ENCODE peak calls at places on chromosomes 6 and 20, in five cellular contexts. V is adrenal gland, Y is brain microvascular endothelial cell, O is left ventricle myocardium inferior, U is pancreas. S is an unnamed sample.

GRCh38 chr6:139239137-139239536 is 52.7 kb downstream of the TXLNB start:
- DNase-seq in V (no peak), Y (no peak), O (no peak), U (no peak), S (no peak)

GRCh38 chr20:49724637-49725606 is 11.2 kb upstream of the B4GALT5 start:
- DNase-seq in V (peak), Y (no peak), O (peak), U (no peak), S (peak)

GRCh38 chr6:115396112-115396906 is 664.4 kb downstream of the FRK start:
- DNase-seq in V (no peak), Y (no peak), O (no peak), U (no peak), S (no peak)

GRCh38 chr20:5118220-5119142 is 1.3 kb downstream of the PCNA start:
- DNase-seq in V (no peak), Y (no peak), O (no peak), U (no peak), S (no peak)

GRCh38 chr20:62666736-62667529 is 24.6 kb downstream of the SLCO4A1 start:
- DNase-seq in V (peak), Y (no peak), O (peak), U (no peak), S (no peak)

GRCh38 chr6:1970151-1970561 is 275.2 kb downstream of the GMDS start:
- DNase-seq in V (no peak), Y (no peak), O (no peak), U (no peak), S (peak)

GRCh38 chr6:41272591-41273175 is 13.8 kb downstream of the TREM1 start:
- DNase-seq in V (no peak), Y (no peak), O (no peak), U (no peak), S (no peak)

GRCh38 chr6:61210549-61210948 is 1075.5 kb downstream of the KHDRBS2 start:
- DNase-seq in V (no peak), Y (no peak), O (no peak), U (no peak), S (peak)

GRCh38 chr20:59779656-59780380 is 153.6 kb downstream of the SYCP2 start:
- DNase-seq in V (no peak), Y (no peak), O (no peak), U (no peak), S (no peak)

GRCh38 chr6:24719125-24719931 is at the start of gene C6orf62:
- DNase-seq in V (no peak), Y (peak), O (no peak), U (no peak), S (no peak)

GRCh38 chr20:4978050-4978918 is 23.0 kb downstream of the SLC23A2 start:
- DNase-seq in V (no peak), Y (no peak), O (no peak), U (no peak), S (no peak)

GRCh38 chr6:5665173-5665572 is 341.6 kb downstream of the NRN1 start:
- DNase-seq in V (no peak), Y (no peak), O (no peak), U (no peak), S (no peak)

GRCh38 chr6:45522486-45522885 is 144.8 kb upstream of the SUPT3H start:
- DNase-seq in V (no peak), Y (no peak), O (no peak), U (no peak), S (no peak)

GRCh38 chr20:3405139-3405538 is 2.3 kb downstream of the DNAAF9 start:
- DNase-seq in V (no peak), Y (no peak), O (no peak), U (no peak), S (no peak)

GRCh38 chr20:16469395-16469905 is 103.8 kb downstream of the KIF16B start:
- DNase-seq in V (no peak), Y (no peak), O (no peak), U (no peak), S (no peak)

GRCh38 chr6:117538615-117539014 is 56.1 kb downstream of the DCBLD1 start:
- DNase-seq in V (no peak), Y (no peak), O (no peak), U (no peak), S (no peak)

GRCh38 chr20:23257106-23257761 is 93.4 kb upstream of the NXT1 start:
- DNase-seq in V (no peak), Y (no peak), O (no peak), U (no peak), S (peak)

GRCh38 chr6:166672624-166673165 is 45.6 kb upstream of the RPS6KA2 start:
- DNase-seq in V (no peak), Y (no peak), O (no peak), U (no peak), S (no peak)

GRCh38 chr6:15090145-15090579 is 155.7 kb upstream of the JARID2 start:
- DNase-seq in V (no peak), Y (no peak), O (no peak), U (no peak), S (no peak)

GRCh38 chr6:108497883-108498282 is 62.8 kb upstream of the FOXO3 start:
- DNase-seq in V (peak), Y (peak), O (no peak), U (no peak), S (peak)

DNA sequence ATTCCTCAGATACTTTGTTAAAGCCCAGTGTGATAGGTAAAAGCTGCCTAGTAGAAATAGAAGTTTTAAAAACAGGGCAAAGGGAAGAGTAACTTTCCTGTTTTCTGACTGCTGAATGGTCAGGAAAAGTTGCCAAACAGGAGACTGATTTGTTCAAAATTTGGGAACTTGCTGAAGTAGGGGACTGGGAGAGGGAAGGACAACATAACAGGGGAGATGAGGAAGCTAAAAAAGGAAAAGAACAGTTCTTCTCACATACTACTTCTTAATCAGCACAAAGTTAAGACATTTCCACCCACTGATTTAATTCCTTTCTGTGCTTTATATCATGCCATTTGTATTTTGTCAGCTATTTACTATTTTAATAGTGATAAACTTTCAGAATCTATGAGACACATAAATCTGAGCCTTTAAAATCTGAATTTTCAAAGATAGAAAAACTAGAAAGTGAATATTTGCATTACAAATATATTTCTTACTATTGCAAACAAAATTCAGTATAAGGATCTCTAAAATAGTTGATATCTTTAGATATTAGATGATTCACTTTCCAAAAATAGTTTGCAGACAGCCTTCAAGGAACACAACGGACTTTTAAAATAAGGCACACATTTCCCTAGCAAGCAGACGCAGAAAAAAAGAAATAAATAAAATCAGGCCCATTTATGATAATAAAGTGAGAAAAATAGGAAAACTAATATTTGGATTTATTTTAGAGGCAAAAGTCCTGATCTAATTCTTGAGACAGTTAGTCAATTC is 36.9 kb upstream of the SLC16A10 start:
- DNase-seq in V (no peak), Y (no peak), O (no peak), U (no peak), S (no peak)
- H3K27ac ChIP-seq in V (no peak), Y (no peak), O (no peak), U (no peak), S (no peak)

GRCh38 chr20:58213112-58213511 is 15.3 kb downstream of the ANKRD60 start:
- DNase-seq in V (no peak), Y (no peak), O (no peak), U (no peak), S (no peak)
- TF ChIP-seq CTCF in V (no peak), Y (peak), O (no peak), U (no peak), S (no peak)

GRCh38 chr20:31746068-31746878 is 7.2 kb downstream of the TPX2 start:
- DNase-seq in V (no peak), Y (no peak), O (no peak), U (no peak), S (no peak)

GRCh38 chr20:31740208-31740607 is 1.1 kb downstream of the TPX2 start:
- DNase-seq in V (no peak), Y (peak), O (no peak), U (no peak), S (peak)

GRCh38 chr20:31738729-31739549 is at the start of gene TPX2:
- DNase-seq in V (peak), Y (peak), O (peak), U (peak), S (peak)

GRCh38 chr20:31739550-31739863 is 417 bp downstream of the TPX2 start:
- DNase-seq in V (no peak), Y (no peak), O (no peak), U (no peak), S (no peak)

GRCh38 chr20:31740656-31741323 is 1.7 kb downstream of the TPX2 start:
- DNase-seq in V (no peak), Y (no peak), O (no peak), U (no peak), S (no peak)
- H3K27ac ChIP-seq in V (no peak), Y (peak), O (no peak), U (no peak), S (peak)

GRCh38 chr6:43174263-43175112 is 3.4 kb downstream of the SRF start:
- DNase-seq in V (peak), Y (peak), O (peak), U (peak), S (peak)
- TF ChIP-seq CTCF in V (no peak), Y (peak), O (peak), U (no peak), S (no peak)

S was measured in fibroblast of lung.